ENCODE peak calls at places on chromosomes 5 and 9, in five cellular contexts. N is GM19239, F is cardiac fibroblast, T is fibroblast of mammary gland, L is HuH-7. D is an unnamed sample.

GRCh38 chr9:104842698-104843097 is 78.8 kb downstream of the NIPSNAP3B start:
- DNase-seq in L (no peak), F (no peak), N (no peak), T (no peak), D (no peak)

GRCh38 chr5:67404261-67405100 is 207.9 kb upstream of the CD180 start:
- DNase-seq in L (no peak), F (peak), T (peak), N (no peak), D (no peak)

GRCh38 chr5:53508125-53508524 is 27.7 kb downstream of the FST start:
- DNase-seq in T (peak), L (no peak), F (no peak), N (no peak), D (no peak)

GRCh38 chr9:134600431-134600830 is 41.2 kb upstream of the COL5A1 start:
- DNase-seq in N (no peak), T (no peak), F (no peak), L (no peak), D (no peak)

GRCh38 chr9:20832775-20833174 is 148.7 kb downstream of the FOCAD start:
- DNase-seq in F (no peak), L (no peak), T (no peak), N (no peak), D (no peak)

GRCh38 chr5:78509884-78510769 is 138.4 kb downstream of the LHFPL2 start:
- DNase-seq in F (peak), L (peak), T (no peak), N (peak), D (no peak)

GRCh38 chr5:128435861-128436260 is 102.2 kb downstream of the FBN2 start:
- DNase-seq in L (no peak), T (no peak), N (no peak), F (no peak), D (no peak)

GRCh38 chr9:110217656-110218099 is 9.7 kb upstream of the C9orf152 start:
- DNase-seq in F (peak), L (no peak), T (peak), N (no peak), D (no peak)

GRCh38 chr9:77897292-77897691 is 134.3 kb downstream of the GNAQ start:
- DNase-seq in F (peak), T (no peak), N (no peak), L (no peak), D (no peak)

GRCh38 chr5:17217421-17218352 is at the start of gene BASP1:
- DNase-seq in N (peak), T (peak), L (no peak), F (peak), D (peak)

GRCh38 chr5:157328277-157328912 is 62.5 kb downstream of the CYFIP2 start:
- DNase-seq in T (peak), F (peak), N (peak), L (peak), D (peak)

GRCh38 chr5:112106878-112107277 is 312.2 kb downstream of the EPB41L4A start:
- DNase-seq in N (no peak), L (no peak), T (no peak), F (no peak), D (no peak)

GRCh38 chr9:98801562-98801961 is 5.2 kb upstream of the ANKS6 start:
- DNase-seq in N (no peak), L (no peak), T (no peak), F (no peak), D (no peak)

GRCh38 chr5:93890657-93891056 is 149.3 kb upstream of the POU5F2 start:
- DNase-seq in L (no peak), T (no peak), N (no peak), F (no peak), D (no peak)

GRCh38 chr9:81529556-81530193 is 159.7 kb downstream of the TLE1 start:
- DNase-seq in N (no peak), T (peak), L (no peak), F (peak), D (peak)

GRCh38 chr5:78511116-78511906 is 137.3 kb downstream of the LHFPL2 start:
- DNase-seq in N (no peak), F (no peak), T (no peak), L (no peak), D (no peak)

GRCh38 chr5:38265546-38266179 is 7.3 kb downstream of the EGFLAM start:
- DNase-seq in L (peak), T (peak), F (peak), N (peak), D (peak)

GRCh38 chr5:77356740-77357139 is 135.4 kb downstream of the WDR41 start:
- DNase-seq in T (peak), N (peak), L (no peak), F (peak), D (no peak)

GRCh38 chr5:179343902-179344300 is 1.4 kb downstream of the ADAMTS2 start:
- DNase-seq in T (peak), F (peak), N (no peak), L (no peak), D (peak)

GRCh38 chr5:90479611-90480385 is 5.1 kb downstream of the POLR3G start:
- DNase-seq in N (no peak), T (peak), F (peak), L (no peak), D (no peak)

GRCh38 chr5:114450516-114450909 is 88.6 kb downstream of the KCNN2 start:
- DNase-seq in N (no peak), T (peak), F (peak), L (no peak), D (peak)

GRCh38 chr9:105132576-105132975 is 111.9 kb upstream of the SLC44A1 start:
- DNase-seq in N (no peak), L (no peak), T (peak), F (peak), D (peak)

GRCh38 chr9:12775373-12775962 is 648 bp downstream of the LURAP1L start:
- DNase-seq in L (no peak), T (no peak), N (no peak), F (no peak), D (no peak)

GRCh38 chr5:77138981-77139380 is 51.9 kb upstream of the ZBED3 start:
- DNase-seq in L (no peak), F (peak), T (peak), N (no peak), D (no peak)

GRCh38 chr5:108259306-108259705 is 122.6 kb downstream of the FBXL17 start:
- DNase-seq in F (peak), N (no peak), T (peak), L (no peak), D (peak)

GRCh38 chr9:123304340-123304691 is 35.9 kb upstream of the STRBP start:
- DNase-seq in T (no peak), F (no peak), N (no peak), L (no peak), D (no peak)

GRCh38 chr5:181133610-181134231 is 2.8 kb upstream of the OR2V1 start:
- DNase-seq in L (no peak), T (peak), F (peak), N (no peak), D (peak)

GRCh38 chr5:90408571-90409317 is 812 bp downstream of the CETN3 start:
- DNase-seq in L (no peak), T (no peak), N (no peak), F (no peak), D (no peak)

GRCh38 chr5:125093776-125094175 is 347.3 kb upstream of the ZNF608 start:
- DNase-seq in T (peak), F (peak), L (no peak), N (no peak), D (peak)

GRCh38 chr9:5863092-5863746 is 27.5 kb upstream of the MLANA start:
- DNase-seq in F (no peak), N (no peak), T (no peak), L (no peak), D (no peak)

GRCh38 chr5:17255471-17256016 is 38.1 kb downstream of the BASP1 start:
- DNase-seq in N (no peak), F (peak), L (no peak), T (peak), D (no peak)